ENCODE peak calls at places on chromosomes 5 and 9, in seven cellular contexts. One of them, this sample, is unnamed.

GRCh38 chr5:76674330-76675066 is 41.4 kb upstream of the F2R start:
- DNase-seq in endothelial cell of umbilical vein: no peak
- DNase-seq in ovary: no peak
- DNase-seq in NB4: no peak
- DNase-seq in heart left ventricle: no peak
- DNase-seq in IMR-90: no peak
- DNase-seq in uterus: no peak
- DNase-seq in this sample: no peak

GRCh38 chr5:68464424-68464823 is 248.9 kb downstream of the PIK3R1 start:
- DNase-seq in NB4: peak
- DNase-seq in heart left ventricle: no peak
- DNase-seq in uterus: no peak
- DNase-seq in IMR-90: peak
- DNase-seq in endothelial cell of umbilical vein: no peak
- DNase-seq in ovary: no peak
- DNase-seq in this sample: no peak

GRCh38 chr9:135343733-135344522 is 135.7 kb upstream of the PPP1R26 start:
- DNase-seq in uterus: peak
- DNase-seq in endothelial cell of umbilical vein: peak
- DNase-seq in heart left ventricle: peak
- DNase-seq in IMR-90: peak
- DNase-seq in ovary: peak
- DNase-seq in NB4: peak
- DNase-seq in this sample: peak

GRCh38 chr5:95986937-95987520 is 25.4 kb upstream of the ELL2 start:
- DNase-seq in endothelial cell of umbilical vein: no peak
- DNase-seq in NB4: no peak
- DNase-seq in heart left ventricle: no peak
- DNase-seq in uterus: no peak
- DNase-seq in ovary: no peak
- DNase-seq in IMR-90: no peak
- DNase-seq in this sample: no peak

GRCh38 chr5:35089688-35090314 is 42.1 kb upstream of the AGXT2 start:
- DNase-seq in IMR-90: peak
- DNase-seq in ovary: peak
- DNase-seq in NB4: peak
- DNase-seq in heart left ventricle: peak
- DNase-seq in endothelial cell of umbilical vein: peak
- DNase-seq in uterus: peak
- DNase-seq in this sample: peak

GRCh38 chr5:96026334-96027065 is 64.8 kb upstream of the ELL2 start:
- DNase-seq in ovary: no peak
- DNase-seq in uterus: no peak
- DNase-seq in endothelial cell of umbilical vein: no peak
- DNase-seq in IMR-90: peak
- DNase-seq in NB4: no peak
- DNase-seq in heart left ventricle: no peak
- DNase-seq in this sample: peak

GRCh38 chr5:143311428-143311827 is 92.1 kb downstream of the NR3C1 start:
- DNase-seq in heart left ventricle: no peak
- DNase-seq in endothelial cell of umbilical vein: peak
- DNase-seq in uterus: no peak
- DNase-seq in ovary: no peak
- DNase-seq in IMR-90: peak
- DNase-seq in NB4: peak
- DNase-seq in this sample: no peak

GRCh38 chr5:178496661-178497060 is 93.5 kb downstream of the COL23A1 start:
- DNase-seq in heart left ventricle: no peak
- DNase-seq in NB4: peak
- DNase-seq in ovary: no peak
- DNase-seq in uterus: no peak
- DNase-seq in IMR-90: no peak
- DNase-seq in endothelial cell of umbilical vein: peak
- DNase-seq in this sample: no peak

GRCh38 chr9:81537964-81538363 is 151.4 kb downstream of the TLE1 start:
- DNase-seq in IMR-90: peak
- DNase-seq in uterus: no peak
- DNase-seq in ovary: no peak
- DNase-seq in heart left ventricle: no peak
- DNase-seq in NB4: no peak
- DNase-seq in endothelial cell of umbilical vein: no peak
- DNase-seq in this sample: no peak

GRCh38 chr9:81538929-81539716 is 150.2 kb downstream of the TLE1 start:
- DNase-seq in NB4: no peak
- DNase-seq in endothelial cell of umbilical vein: no peak
- DNase-seq in uterus: no peak
- DNase-seq in IMR-90: peak
- DNase-seq in ovary: no peak
- DNase-seq in heart left ventricle: no peak
- DNase-seq in this sample: no peak

GRCh38 chr9:81543695-81544094 is 145.7 kb downstream of the TLE1 start:
- DNase-seq in endothelial cell of umbilical vein: peak
- DNase-seq in ovary: no peak
- DNase-seq in NB4: no peak
- DNase-seq in uterus: no peak
- DNase-seq in heart left ventricle: no peak
- DNase-seq in IMR-90: no peak
- DNase-seq in this sample: no peak

GRCh38 chr9:81542490-81542889 is 146.9 kb downstream of the TLE1 start:
- DNase-seq in endothelial cell of umbilical vein: no peak
- DNase-seq in heart left ventricle: no peak
- DNase-seq in NB4: no peak
- DNase-seq in ovary: no peak
- DNase-seq in uterus: no peak
- DNase-seq in IMR-90: no peak
- DNase-seq in this sample: no peak

DNA sequence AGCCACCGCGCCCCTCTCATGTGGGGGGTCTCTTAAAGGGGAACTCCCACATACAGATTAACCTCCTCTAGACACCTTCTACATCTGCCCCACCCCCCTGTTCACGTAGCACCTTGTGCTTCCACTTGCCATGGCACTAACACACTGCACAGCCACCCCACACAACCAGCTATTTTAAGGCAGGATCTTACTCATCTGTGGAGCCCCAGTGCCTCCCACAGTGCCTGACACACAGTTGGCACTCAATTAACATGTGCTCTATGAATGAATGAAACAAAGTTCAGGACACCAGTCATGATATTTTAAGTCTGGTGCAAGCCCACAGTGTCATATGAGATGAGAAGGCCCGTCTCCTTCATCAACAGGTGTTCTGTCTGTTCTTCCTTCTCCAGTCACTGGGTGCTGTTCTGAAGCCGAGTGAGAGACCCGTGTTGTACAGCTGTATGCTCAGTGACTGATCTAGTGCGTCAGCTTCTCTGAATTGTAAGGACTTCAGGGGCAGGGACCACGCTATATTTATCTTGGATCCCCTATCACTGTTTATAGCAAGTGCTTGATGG is 149.1 kb downstream of the TLE1 start:
- DNase-seq in endothelial cell of umbilical vein: no peak
- DNase-seq in heart left ventricle: no peak
- DNase-seq in uterus: no peak
- DNase-seq in NB4: no peak
- DNase-seq in IMR-90: no peak
- DNase-seq in ovary: no peak
- DNase-seq in this sample: no peak
- TF ChIP-seq POLR2A in endothelial cell of umbilical vein: no peak
- TF ChIP-seq POLR2A in heart left ventricle: no peak
- TF ChIP-seq POLR2A in uterus: no peak
- TF ChIP-seq POLR2A in NB4: no peak
- TF ChIP-seq POLR2A in IMR-90: no peak
- TF ChIP-seq POLR2A in ovary: no peak
- TF ChIP-seq POLR2A in this sample: no peak

GRCh38 chr9:129485140-129485758 is 135.7 kb downstream of the C9orf50 start:
- DNase-seq in ovary: no peak
- DNase-seq in heart left ventricle: no peak
- DNase-seq in uterus: no peak
- DNase-seq in IMR-90: no peak
- DNase-seq in endothelial cell of umbilical vein: no peak
- DNase-seq in NB4: no peak
- DNase-seq in this sample: no peak

GRCh38 chr9:129486496-129487306 is 134.2 kb downstream of the C9orf50 start:
- DNase-seq in endothelial cell of umbilical vein: no peak
- DNase-seq in uterus: peak
- DNase-seq in IMR-90: peak
- DNase-seq in heart left ventricle: peak
- DNase-seq in NB4: no peak
- DNase-seq in ovary: peak
- DNase-seq in this sample: no peak

GRCh38 chr9:129489838-129490582 is 130.9 kb downstream of the C9orf50 start:
- DNase-seq in NB4: no peak
- DNase-seq in endothelial cell of umbilical vein: no peak
- DNase-seq in ovary: peak
- DNase-seq in uterus: peak
- DNase-seq in heart left ventricle: no peak
- DNase-seq in IMR-90: peak
- DNase-seq in this sample: no peak

GRCh38 chr9:129487307-129487657 is 133.6 kb downstream of the C9orf50 start:
- DNase-seq in endothelial cell of umbilical vein: no peak
- DNase-seq in NB4: no peak
- DNase-seq in IMR-90: no peak
- DNase-seq in ovary: no peak
- DNase-seq in uterus: no peak
- DNase-seq in heart left ventricle: no peak
- DNase-seq in this sample: no peak

DNA sequence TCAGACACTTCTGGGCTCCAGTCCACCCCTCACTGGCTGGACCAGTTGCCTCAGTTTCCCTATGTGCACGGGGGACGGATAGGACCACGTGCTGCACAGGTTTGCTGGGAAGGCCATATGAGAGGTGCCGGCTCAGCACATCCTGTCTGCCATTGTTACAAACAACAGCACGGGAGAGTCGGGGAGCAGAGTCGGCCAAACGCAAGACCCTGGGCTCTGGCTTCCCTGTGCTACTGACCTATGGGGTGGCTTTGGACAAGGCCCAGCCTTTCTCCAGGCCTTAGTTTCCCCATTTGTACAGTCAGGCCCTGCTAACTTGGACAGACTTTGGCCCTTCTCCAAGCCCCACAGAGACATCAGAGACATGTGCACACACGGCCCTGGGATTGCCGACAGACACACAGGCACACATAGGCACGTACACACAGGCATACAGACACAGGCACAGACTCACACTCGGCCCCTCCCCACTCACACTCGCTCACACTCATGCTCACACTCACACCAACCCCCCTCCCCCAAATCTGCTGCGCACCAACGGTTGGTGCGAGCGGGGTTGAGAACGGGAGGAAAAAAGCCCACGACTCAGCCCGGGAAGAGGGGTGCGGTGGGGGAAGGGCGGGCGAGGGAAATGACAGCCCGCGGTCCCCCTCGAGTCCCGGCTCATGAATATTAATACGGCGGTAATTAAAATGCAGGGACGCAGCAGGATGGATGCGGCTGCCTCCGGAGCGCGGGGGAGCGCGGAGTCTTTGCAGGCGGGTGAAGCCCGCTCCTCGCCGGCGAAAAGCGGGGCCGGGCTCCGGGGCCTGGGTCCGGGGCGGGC is 133.0 kb downstream of the C9orf50 start:
- DNase-seq in endothelial cell of umbilical vein: peak
- DNase-seq in uterus: no peak
- DNase-seq in ovary: peak
- DNase-seq in NB4: peak
- DNase-seq in IMR-90: peak
- DNase-seq in heart left ventricle: peak
- DNase-seq in this sample: no peak
- TF ChIP-seq POLR2A in endothelial cell of umbilical vein: peak
- TF ChIP-seq POLR2A in uterus: no peak
- TF ChIP-seq POLR2A in ovary: no peak
- TF ChIP-seq POLR2A in NB4: no peak
- TF ChIP-seq POLR2A in IMR-90: peak
- TF ChIP-seq POLR2A in heart left ventricle: no peak
- TF ChIP-seq POLR2A in this sample: no peak

GRCh38 chr9:120917989-120918630 is 8.5 kb downstream of the TRAF1 start:
- DNase-seq in ovary: no peak
- DNase-seq in endothelial cell of umbilical vein: no peak
- DNase-seq in heart left ventricle: no peak
- DNase-seq in IMR-90: no peak
- DNase-seq in NB4: no peak
- DNase-seq in uterus: no peak
- DNase-seq in this sample: no peak

GRCh38 chr9:120917285-120917684 is 9.3 kb downstream of the TRAF1 start:
- DNase-seq in NB4: no peak
- DNase-seq in ovary: no peak
- DNase-seq in heart left ventricle: no peak
- DNase-seq in uterus: no peak
- DNase-seq in IMR-90: no peak
- DNase-seq in endothelial cell of umbilical vein: no peak
- DNase-seq in this sample: no peak

GRCh38 chr9:120920495-120921178 is 6.0 kb downstream of the TRAF1 start:
- DNase-seq in uterus: no peak
- DNase-seq in NB4: no peak
- DNase-seq in heart left ventricle: no peak
- DNase-seq in IMR-90: no peak
- DNase-seq in endothelial cell of umbilical vein: no peak
- DNase-seq in ovary: no peak
- DNase-seq in this sample: no peak

GRCh38 chr9:120919639-120920494 is 6.7 kb downstream of the TRAF1 start:
- DNase-seq in uterus: no peak
- DNase-seq in IMR-90: no peak
- DNase-seq in NB4: peak
- DNase-seq in endothelial cell of umbilical vein: no peak
- DNase-seq in heart left ventricle: no peak
- DNase-seq in ovary: no peak
- DNase-seq in this sample: no peak

DNA sequence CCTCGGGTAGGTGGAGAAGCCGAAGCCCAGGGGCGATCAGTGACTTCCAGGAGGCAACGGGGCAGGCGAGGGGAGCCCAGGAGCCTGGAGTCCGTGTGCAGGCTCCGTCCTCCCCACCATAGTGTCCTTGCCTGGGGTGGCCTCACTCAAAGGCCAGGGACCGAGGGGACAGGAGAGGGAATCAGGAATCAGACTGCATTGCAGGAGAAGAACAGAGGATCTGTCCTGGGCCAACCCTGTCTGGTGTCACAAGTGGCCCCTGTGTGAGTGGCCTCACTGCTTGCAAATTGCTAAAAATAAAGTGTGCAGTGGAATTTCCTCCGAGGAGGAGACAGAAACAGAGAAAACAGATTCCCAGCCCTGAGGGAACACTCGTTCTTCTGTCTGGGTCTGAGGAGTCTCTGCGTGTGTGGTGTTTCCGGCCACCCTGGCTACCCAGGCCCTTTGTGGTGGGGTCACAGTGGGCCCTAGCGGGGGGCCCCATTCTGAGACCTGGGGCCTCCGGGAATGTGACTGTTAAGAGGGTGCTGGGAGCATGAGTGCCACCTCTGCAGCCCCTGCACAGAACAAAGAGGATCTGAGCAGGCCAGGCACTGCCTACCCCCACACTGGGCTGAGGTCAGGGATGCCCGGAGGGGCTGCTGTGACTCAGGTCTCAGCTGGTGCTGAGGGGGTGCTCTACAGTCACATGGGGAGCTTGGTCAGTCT is 7.5 kb downstream of the TRAF1 start:
- DNase-seq in IMR-90: no peak
- DNase-seq in endothelial cell of umbilical vein: no peak
- DNase-seq in uterus: no peak
- DNase-seq in heart left ventricle: peak
- DNase-seq in NB4: no peak
- DNase-seq in ovary: no peak
- DNase-seq in this sample: no peak
- TF ChIP-seq POLR2A in IMR-90: no peak
- TF ChIP-seq POLR2A in endothelial cell of umbilical vein: no peak
- TF ChIP-seq POLR2A in uterus: no peak
- TF ChIP-seq POLR2A in heart left ventricle: no peak
- TF ChIP-seq POLR2A in NB4: no peak
- TF ChIP-seq POLR2A in ovary: no peak
- TF ChIP-seq POLR2A in this sample: no peak

DNA sequence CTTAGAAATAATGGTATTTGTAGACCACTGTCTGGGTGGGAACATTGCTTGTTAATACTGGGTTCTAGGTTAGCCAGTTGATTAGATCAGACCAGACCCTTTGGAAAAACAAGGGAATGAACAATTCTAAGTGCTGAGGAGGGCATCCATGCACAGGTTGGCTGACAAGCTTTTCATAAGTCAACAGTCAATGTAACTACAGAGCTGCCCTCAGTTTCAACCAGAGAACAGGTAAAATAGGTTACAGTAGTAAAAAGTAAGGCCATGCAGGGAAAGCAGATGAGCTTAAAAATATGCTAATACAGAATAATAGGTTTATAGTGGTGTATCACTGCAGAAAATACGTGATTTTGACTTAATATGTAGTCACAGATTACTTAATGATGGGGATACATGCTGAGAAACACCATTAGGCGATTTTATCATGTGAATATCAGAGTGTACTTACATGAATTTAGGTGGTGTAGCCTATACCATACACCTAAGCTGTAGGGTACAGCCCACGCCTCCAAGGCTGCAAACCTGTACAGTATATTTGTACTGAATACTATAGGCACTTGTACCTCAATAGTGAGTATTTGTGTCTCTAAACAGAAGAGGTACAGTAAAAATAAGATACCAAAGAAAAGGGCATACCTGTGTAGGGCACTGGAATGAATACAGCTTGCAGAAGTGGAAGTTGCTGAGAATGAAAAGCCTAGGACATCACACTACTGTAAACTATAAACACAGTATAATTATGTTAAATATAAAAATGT is 6.1 kb upstream of the FGF18 start:
- DNase-seq in endothelial cell of umbilical vein: no peak
- DNase-seq in uterus: no peak
- DNase-seq in IMR-90: no peak
- DNase-seq in ovary: no peak
- DNase-seq in NB4: peak
- DNase-seq in heart left ventricle: no peak
- DNase-seq in this sample: no peak
- TF ChIP-seq POLR2A in endothelial cell of umbilical vein: peak
- TF ChIP-seq POLR2A in uterus: no peak
- TF ChIP-seq POLR2A in IMR-90: no peak
- TF ChIP-seq POLR2A in ovary: no peak
- TF ChIP-seq POLR2A in NB4: peak
- TF ChIP-seq POLR2A in heart left ventricle: no peak
- TF ChIP-seq POLR2A in this sample: no peak